ENCODE peak calls at places on chromosomes 13 and 19, in four cellular contexts. J is heart left ventricle, Q is adrenal gland, L is fibroblast of lung. D is an unnamed sample.

GRCh38 chr13:44393391-44393790 is 19.8 kb downstream of the SERP2 start:
- DNase-seq in J (no peak), Q (no peak), L (peak), D (peak)

GRCh38 chr13:85896516-85897450 is 97.6 kb upstream of the SLITRK6 start:
- DNase-seq in J (no peak), Q (no peak), L (no peak), D (no peak)

GRCh38 chr19:31214086-31214485 is 135.2 kb downstream of the TSHZ3 start:
- DNase-seq in J (peak), Q (peak), L (peak), D (peak)

GRCh38 chr19:33486936-33487793 is 34.4 kb downstream of the PEPD start:
- DNase-seq in J (no peak), Q (no peak), L (no peak), D (no peak)

GRCh38 chr19:10203686-10204085 is 8.9 kb upstream of the DNMT1 start:
- DNase-seq in J (no peak), Q (no peak), L (no peak), D (no peak)

GRCh38 chr19:9709305-9709704 is 34.4 kb upstream of the ZNF562 start:
- DNase-seq in J (peak), Q (no peak), L (no peak), D (no peak)

GRCh38 chr19:14073232-14073924 is 792 bp downstream of the MISP3 start:
- DNase-seq in J (peak), Q (peak), L (peak), D (peak)

GRCh38 chr19:13133241-13133870 is 15.3 kb downstream of the NACC1 start:
- DNase-seq in J (no peak), Q (no peak), L (no peak), D (no peak)

GRCh38 chr13:111431241-111431640 is 110.8 kb downstream of the TEX29 start:
- DNase-seq in J (no peak), Q (no peak), L (no peak), D (no peak)

GRCh38 chr13:35850569-35850968 is 280.6 kb downstream of the DCLK1 start:
- DNase-seq in J (no peak), Q (no peak), L (no peak), D (no peak)

GRCh38 chr19:43575955-43576451 is 402 bp downstream of the PINLYP start:
- DNase-seq in J (no peak), Q (peak), L (no peak), D (no peak)

GRCh38 chr19:2790194-2790556 is 4.9 kb downstream of the THOP1 start:
- DNase-seq in J (no peak), Q (no peak), L (no peak), D (no peak)

GRCh38 chr13:110353339-110353977 is 46.4 kb downstream of the COL4A2 start:
- DNase-seq in J (no peak), Q (no peak), L (no peak), D (no peak)

GRCh38 chr19:40690050-40690698 is at the start of gene NUMBL:
- DNase-seq in J (no peak), Q (no peak), L (no peak), D (no peak)

GRCh38 chr13:67635754-67636153 is 405.6 kb upstream of the PCDH9 start:
- DNase-seq in J (no peak), Q (no peak), L (no peak), D (no peak)

GRCh38 chr13:105412171-105412570 is 1123.3 kb downstream of the EFNB2 start:
- DNase-seq in J (no peak), Q (no peak), L (no peak), D (no peak)

GRCh38 chr13:33908111-33908510 is 90.2 kb downstream of the RFC3 start:
- DNase-seq in J (no peak), Q (no peak), L (no peak), D (no peak)

GRCh38 chr19:53389591-53390377 is 5.2 kb upstream of the ZNF765 start:
- DNase-seq in J (no peak), Q (no peak), L (no peak), D (no peak)

GRCh38 chr13:111371211-111371610 is 50.8 kb downstream of the TEX29 start:
- DNase-seq in J (no peak), Q (no peak), L (no peak), D (no peak)

GRCh38 chr19:45507864-45508680 is 793 bp downstream of the VASP start:
- DNase-seq in J (peak), Q (no peak), L (peak), D (peak)

GRCh38 chr13:67036694-67037093 is 193.4 kb downstream of the PCDH9 start:
- DNase-seq in J (no peak), Q (no peak), L (no peak), D (no peak)

GRCh38 chr19:13637664-13638063 is 126.7 kb upstream of the MRI1 start:
- DNase-seq in J (no peak), Q (no peak), L (peak), D (no peak)

GRCh38 chr19:1527650-1528309 is 3.9 kb downstream of the PLK5 start:
- DNase-seq in J (no peak), Q (no peak), L (no peak), D (no peak)

GRCh38 chr13:66359910-66360552 is 870.1 kb downstream of the PCDH9 start:
- DNase-seq in J (no peak), Q (no peak), L (no peak), D (no peak)

GRCh38 chr13:103067751-103068563 is 1.7 kb upstream of the SLC10A2 start:
- DNase-seq in J (no peak), Q (no peak), L (no peak), D (no peak)

GRCh38 chr13:112213467-112214245 is 146.7 kb downstream of the SOX1 start:
- DNase-seq in J (no peak), Q (peak), L (no peak), D (peak)

GRCh38 chr13:105719861-105720260 is 815.6 kb downstream of the EFNB2 start:
- DNase-seq in J (no peak), Q (no peak), L (no peak), D (no peak)

GRCh38 chr13:36776175-36776574 is 42.8 kb upstream of the RFXAP start:
- DNase-seq in J (no peak), Q (no peak), L (no peak), D (no peak)

GRCh38 chr19:55491546-55492360 is 3.5 kb downstream of the SSC5D start:
- DNase-seq in J (peak), Q (no peak), L (no peak), D (no peak)

GRCh38 chr19:54952591-54953344 is 5.4 kb upstream of the NLRP7 start:
- DNase-seq in J (no peak), Q (no peak), L (peak), D (no peak)

GRCh38 chr13:50123002-50123401 is 107.8 kb downstream of the KCNRG start:
- DNase-seq in J (no peak), Q (no peak), L (no peak), D (no peak)

GRCh38 chr19:18440421-18440877 is 2.5 kb upstream of the ISYNA1 start:
- DNase-seq in J (no peak), Q (peak), L (no peak), D (no peak)

GRCh38 chr13:21055016-21055415 is 6.4 kb downstream of the LATS2 start:
- DNase-seq in J (no peak), Q (no peak), L (peak), D (no peak)

GRCh38 chr19:8368136-8368535 is 4.2 kb downstream of the ANGPTL4 start:
- DNase-seq in J (no peak), Q (no peak), L (no peak), D (no peak)

GRCh38 chr19:8366121-8366581 is 2.2 kb downstream of the ANGPTL4 start:
- DNase-seq in J (no peak), Q (no peak), L (no peak), D (no peak)

GRCh38 chr19:8363803-8364771 is at the start of gene ANGPTL4:
- DNase-seq in J (peak), Q (peak), L (peak), D (peak)

GRCh38 chr19:8367327-8368001 is 3.5 kb downstream of the ANGPTL4 start:
- DNase-seq in J (peak), Q (peak), L (peak), D (peak)

GRCh38 chr19:8366961-8367326 is 3.0 kb downstream of the ANGPTL4 start:
- DNase-seq in J (peak), Q (no peak), L (peak), D (no peak)
- H3K4me3 ChIP-seq in J (peak), Q (no peak), L (peak), D (peak)

DNA sequence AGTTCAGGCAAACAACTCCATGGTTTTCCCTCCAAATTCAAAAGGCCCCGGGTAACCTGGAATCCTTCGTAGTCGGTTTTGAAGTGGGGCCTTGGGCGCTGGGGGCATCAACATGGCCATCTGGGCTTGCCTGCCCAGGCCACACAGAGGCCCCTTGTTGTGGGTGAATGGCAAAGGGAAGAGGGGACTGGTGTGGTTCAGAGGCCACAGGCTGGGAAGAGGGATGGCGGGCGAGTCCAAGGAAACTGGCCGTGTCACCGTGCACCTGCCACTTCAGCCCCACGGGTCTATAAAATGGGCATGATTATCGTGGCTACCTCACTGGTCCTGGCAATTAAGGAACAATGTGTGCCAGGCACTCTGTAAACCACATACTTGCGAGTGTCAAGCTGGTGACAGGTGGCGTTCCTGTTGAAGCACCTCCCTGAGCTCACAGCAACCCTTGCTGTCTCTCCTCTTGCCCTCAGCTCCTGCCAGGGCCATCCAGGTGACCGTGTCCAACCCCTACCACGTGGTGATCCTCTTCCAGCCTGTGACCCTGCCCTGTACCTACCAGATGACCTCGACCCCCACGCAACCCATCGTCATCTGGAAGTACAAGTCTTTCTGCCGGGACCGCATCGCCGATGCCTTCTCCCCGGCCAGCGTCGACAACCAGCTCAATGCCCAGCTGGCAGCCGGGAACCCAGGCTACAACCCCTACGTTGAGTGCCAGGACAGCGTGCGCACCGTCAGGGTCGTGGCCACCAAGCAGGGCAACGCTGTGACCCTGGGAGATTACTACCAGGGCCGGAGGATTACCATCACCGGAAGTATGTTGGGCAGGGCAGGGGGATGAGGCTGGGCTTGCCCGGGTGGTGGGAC is 1.3 kb downstream of the LSR start:
- DNase-seq in J (no peak), Q (no peak), L (no peak), D (no peak)
- H3K4me3 ChIP-seq in J (peak), Q (no peak), L (no peak), D (peak)

GRCh38 chr13:77919351-77920294 is 992 bp upstream of the EDNRB start:
- DNase-seq in J (peak), Q (peak), L (peak), D (no peak)
- H3K4me3 ChIP-seq in J (peak), Q (no peak), L (peak), D (peak)

DNA sequence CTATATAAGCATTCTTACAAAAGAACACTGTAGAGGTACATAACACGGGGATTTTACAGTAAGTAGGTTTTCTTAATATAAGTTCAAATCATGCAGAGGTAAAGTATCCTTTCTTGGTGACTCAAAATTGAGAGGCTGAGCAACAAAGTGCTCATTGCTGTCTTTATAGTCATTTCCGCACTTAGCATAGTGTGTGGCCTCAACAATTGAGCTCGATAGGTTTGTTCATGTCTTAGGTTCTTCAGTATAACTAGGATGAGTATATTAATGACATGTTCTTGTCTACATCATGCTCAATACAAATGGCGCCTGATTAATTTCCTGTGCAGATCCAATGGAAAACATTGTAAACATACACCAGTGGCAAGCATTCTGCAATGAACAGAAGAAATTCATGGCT is 1.4 kb downstream of the WDFY2 start:
- DNase-seq in J (no peak), Q (no peak), L (peak), D (no peak)
- H3K4me3 ChIP-seq in J (peak), Q (peak), L (peak), D (peak)

GRCh38 chr19:42424345-42424707 is 2.9 kb downstream of the LIPE start:
- DNase-seq in J (no peak), Q (no peak), L (no peak), D (no peak)
- H3K4me3 ChIP-seq in J (peak), Q (no peak), L (no peak), D (peak)

DNA sequence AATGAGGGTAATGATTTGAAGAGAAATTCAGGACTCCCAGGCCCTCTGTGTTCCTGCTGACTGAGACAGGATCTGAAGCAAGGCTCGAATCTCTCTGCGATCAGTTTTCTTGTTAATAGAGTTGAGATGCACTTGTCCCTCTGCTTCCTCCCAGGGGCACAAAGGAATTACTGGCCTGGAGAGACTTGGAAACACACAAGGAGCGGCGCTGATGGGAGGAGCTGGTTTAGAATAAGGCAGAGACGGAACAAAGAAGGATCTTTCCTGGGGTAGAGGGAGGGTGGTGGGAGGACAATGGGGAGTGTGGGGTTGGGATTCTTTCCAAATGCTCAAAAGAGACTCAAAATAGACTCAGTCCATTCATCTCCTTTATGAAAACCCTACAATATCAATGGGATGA is 719.1 kb downstream of the UQCRFS1 start:
- DNase-seq in J (no peak), Q (no peak), L (no peak), D (no peak)
- H3K4me3 ChIP-seq in J (no peak), Q (no peak), L (no peak), D (no peak)

GRCh38 chr13:42549555-42549941 is 24.4 kb upstream of the TNFSF11 start:
- DNase-seq in J (no peak), Q (no peak), L (no peak), D (no peak)

GRCh38 chr13:42545842-42546241 is 28.1 kb upstream of the TNFSF11 start:
- DNase-seq in J (no peak), Q (no peak), L (no peak), D (no peak)

GRCh38 chr13:42551611-42552010 is 22.3 kb upstream of the TNFSF11 start:
- DNase-seq in J (no peak), Q (no peak), L (no peak), D (no peak)

GRCh38 chr13:42547615-42548014 is 26.3 kb upstream of the TNFSF11 start:
- DNase-seq in J (no peak), Q (no peak), L (no peak), D (no peak)

GRCh38 chr13:42548731-42549554 is 25.0 kb upstream of the TNFSF11 start:
- DNase-seq in J (no peak), Q (no peak), L (peak), D (peak)
- H3K4me3 ChIP-seq in J (no peak), Q (no peak), L (no peak), D (no peak)

GRCh38 chr13:101394597-101394996 is 21.7 kb downstream of the NALCN start:
- DNase-seq in J (no peak), Q (no peak), L (peak), D (no peak)

GRCh38 chr13:101393140-101393539 is 23.2 kb downstream of the NALCN start:
- DNase-seq in J (no peak), Q (no peak), L (no peak), D (no peak)

GRCh38 chr13:101384929-101385328 is 31.4 kb downstream of the NALCN start:
- DNase-seq in J (no peak), Q (no peak), L (no peak), D (no peak)

DNA sequence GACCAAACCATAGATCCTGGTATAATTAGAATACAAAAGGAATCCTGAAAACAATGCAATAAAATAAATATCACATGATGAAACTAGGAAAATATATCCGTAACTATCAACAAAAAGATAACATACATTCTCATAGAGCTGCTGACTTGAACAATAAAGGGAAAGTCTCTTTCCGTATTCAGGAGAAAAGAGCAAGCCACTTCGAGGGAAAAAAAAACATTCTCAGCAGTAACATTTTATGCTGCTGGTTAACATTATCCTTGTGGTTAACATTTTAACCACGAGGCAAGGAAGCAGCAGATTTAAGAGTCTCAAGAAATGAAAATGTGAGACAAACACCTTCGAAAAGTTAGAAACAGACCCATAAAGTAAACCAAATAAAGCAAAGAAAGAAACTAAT is 25.8 kb downstream of the NALCN start:
- DNase-seq in J (no peak), Q (no peak), L (peak), D (no peak)
- H3K4me3 ChIP-seq in J (no peak), Q (no peak), L (no peak), D (no peak)

GRCh38 chr13:46359731-46360130 is 27.3 kb downstream of the RUBCNL start:
- DNase-seq in J (no peak), Q (no peak), L (peak), D (no peak)
- H3K4me3 ChIP-seq in J (no peak), Q (no peak), L (no peak), D (no peak)

D was measured in stomach.